ENCODE peak calls at places on chromosomes 2 and 18, in five cellular contexts. F, U, G, M and Z are unnamed samples.

GRCh38 chr2:214671330-214671850 is 138.1 kb downstream of the BARD1 start:
- DNase-seq in G (no peak), U (no peak), M (no peak), F (no peak), Z (no peak)

GRCh38 chr2:178377046-178377445 is 73.9 kb downstream of the PRKRA start:
- DNase-seq in G (no peak), U (no peak), F (no peak), M (no peak), Z (no peak)

GRCh38 chr2:81481242-81481993 is 1176.9 kb upstream of the LRRTM1 start:
- DNase-seq in M (no peak), G (no peak), F (no peak), U (no peak), Z (no peak)

GRCh38 chr2:207969249-207969648 is 56.1 kb downstream of the PLEKHM3 start:
- DNase-seq in G (no peak), F (no peak), U (no peak), M (no peak), Z (no peak)

GRCh38 chr18:10100236-10100635 is 186.4 kb downstream of the VAPA start:
- DNase-seq in U (no peak), F (no peak), M (no peak), G (no peak), Z (no peak)

GRCh38 chr18:46899274-46899948 is 17.9 kb downstream of the PIAS2 start:
- DNase-seq in U (no peak), F (no peak), M (no peak), G (no peak), Z (no peak)

GRCh38 chr2:126657146-126657635 is 1.2 kb downstream of the GYPC start:
- DNase-seq in M (no peak), U (peak), F (no peak), G (peak), Z (peak)

GRCh38 chr2:48391576-48391975 is 138.4 kb upstream of the STON1 start:
- DNase-seq in G (no peak), F (no peak), U (no peak), M (no peak), Z (no peak)

GRCh38 chr18:61743775-61744531 is 148.9 kb downstream of the RNF152 start:
- DNase-seq in F (no peak), G (peak), U (peak), M (no peak), Z (no peak)

GRCh38 chr2:7837232-7837760 is 844.6 kb upstream of the ID2 start:
- DNase-seq in M (no peak), G (no peak), F (no peak), U (no peak), Z (no peak)

GRCh38 chr2:70828115-70828514 is 7.5 kb downstream of the CD207 start:
- DNase-seq in G (no peak), F (no peak), U (no peak), M (no peak), Z (no peak)

GRCh38 chr2:102264952-102265351 is 46.4 kb upstream of the IL1RL1 start:
- DNase-seq in M (no peak), U (no peak), F (no peak), G (no peak), Z (no peak)

GRCh38 chr2:203437516-203437915 is 97.6 kb downstream of the RAPH1 start:
- DNase-seq in U (no peak), G (peak), F (no peak), M (no peak), Z (no peak)

GRCh38 chr18:79528846-79529245 is 133.1 kb downstream of the NFATC1 start:
- DNase-seq in M (no peak), G (peak), U (peak), F (peak), Z (no peak)

GRCh38 chr2:62381672-62382071 is 124.3 kb downstream of the TMEM17 start:
- DNase-seq in U (no peak), F (no peak), G (no peak), M (no peak), Z (no peak)

GRCh38 chr2:11018651-11019185 is 107.0 kb downstream of the KCNF1 start:
- DNase-seq in U (peak), G (no peak), M (no peak), F (no peak), Z (no peak)

GRCh38 chr2:22329097-22329716 is 1055.8 kb upstream of the KLHL29 start:
- DNase-seq in M (no peak), U (no peak), F (no peak), G (no peak), Z (no peak)

GRCh38 chr2:162574615-162575452 is 230.9 kb downstream of the GCA start:
- DNase-seq in U (no peak), F (no peak), M (no peak), G (no peak), Z (no peak)

GRCh38 chr2:226655871-226656270 is 143.7 kb downstream of the IRS1 start:
- DNase-seq in M (no peak), U (no peak), F (no peak), G (peak), Z (no peak)

GRCh38 chr2:64586054-64586453 is 61.9 kb downstream of the AFTPH start:
- DNase-seq in F (no peak), G (no peak), M (no peak), U (no peak), Z (no peak)

GRCh38 chr18:57561728-57562423 is 24.6 kb downstream of the FECH start:
- DNase-seq in U (no peak), F (peak), G (peak), M (no peak), Z (no peak)

GRCh38 chr2:3284657-3285630 is 92.7 kb downstream of the EIPR1 start:
- DNase-seq in G (no peak), M (no peak), U (no peak), F (no peak), Z (no peak)

GRCh38 chr2:35538796-35539195 is 816.8 kb upstream of the CRIM1 start:
- DNase-seq in U (no peak), M (no peak), G (no peak), F (no peak), Z (no peak)

GRCh38 chr2:239328306-239329191 is 72.3 kb downstream of the HDAC4 start:
- DNase-seq in M (no peak), U (peak), F (no peak), G (peak), Z (no peak)

GRCh38 chr2:173924285-173924684 is 40.9 kb downstream of the SP3 start:
- DNase-seq in G (no peak), U (no peak), F (no peak), M (no peak), Z (no peak)

GRCh38 chr2:25479761-25480160 is 138.0 kb upstream of the DNMT3A start:
- DNase-seq in G (no peak), F (no peak), M (no peak), U (no peak), Z (no peak)

GRCh38 chr2:85684806-85685205 is 9.4 kb upstream of the GNLY start:
- DNase-seq in F (no peak), G (no peak), U (no peak), M (peak), Z (no peak)

GRCh38 chr18:12599543-12599942 is 58.4 kb downstream of the SPIRE1 start:
- DNase-seq in U (no peak), F (peak), M (no peak), G (peak), Z (no peak)

GRCh38 chr2:171514908-171515582 is 7.2 kb upstream of the CYBRD1 start:
- DNase-seq in G (no peak), U (no peak), F (no peak), M (no peak), Z (no peak)

GRCh38 chr2:217723981-217724380 is 278.8 kb downstream of the TNS1 start:
- DNase-seq in G (no peak), U (no peak), F (no peak), M (no peak), Z (no peak)

GRCh38 chr18:54742654-54743053 is 85.6 kb upstream of the RAB27B start:
- DNase-seq in F (peak), G (peak), U (peak), M (no peak), Z (no peak)

GRCh38 chr18:42178381-42179080 is 223.5 kb downstream of the PIK3C3 start:
- DNase-seq in F (no peak), U (no peak), M (no peak), G (no peak), Z (no peak)

DNA sequence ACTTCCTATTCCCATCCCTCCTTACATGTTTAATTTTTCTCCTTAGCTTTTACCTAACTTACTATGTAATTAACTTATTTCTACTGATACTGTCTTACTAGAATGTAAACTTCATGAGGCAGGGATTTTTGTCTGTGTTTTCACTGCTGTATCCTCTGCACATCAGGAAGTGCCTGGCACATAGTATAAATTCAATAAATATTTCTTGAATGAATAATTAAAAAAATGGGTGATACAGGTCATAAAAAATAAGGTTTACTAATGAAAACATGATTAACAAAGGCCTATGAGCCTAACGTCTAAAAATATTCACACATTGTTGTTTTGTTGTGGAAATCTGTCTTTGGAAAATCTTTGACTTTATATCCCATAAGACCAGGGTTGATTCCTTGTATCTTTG is 4.5 kb downstream of the RBKS start:
- DNase-seq in M (no peak), F (no peak), G (peak), U (no peak), Z (no peak)
- H3K27ac ChIP-seq in M (no peak), F (no peak), G (peak), U (no peak), Z (no peak)

DNA sequence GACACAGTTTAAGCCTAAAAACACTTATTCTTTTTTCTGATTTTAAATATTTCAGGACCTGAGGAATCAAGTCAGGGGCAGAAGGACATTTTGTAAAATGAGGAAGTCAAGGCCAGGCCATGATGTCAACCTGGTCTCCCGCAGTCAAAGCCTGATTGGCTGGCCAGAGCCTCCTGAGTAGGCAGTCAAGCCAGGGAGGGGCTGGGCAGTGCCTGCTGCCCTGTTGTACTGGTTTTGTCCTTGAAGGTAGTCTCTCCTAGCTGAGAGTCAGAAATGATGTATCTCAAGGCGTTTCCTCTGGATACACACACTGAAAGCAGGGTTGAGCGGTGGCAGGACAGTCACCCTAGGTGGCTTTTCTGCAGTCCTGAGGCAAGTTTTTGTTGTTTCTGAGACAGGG is 19.8 kb downstream of the CCT7 start:
- DNase-seq in U (no peak), F (no peak), M (no peak), G (no peak), Z (no peak)
- H3K27ac ChIP-seq in U (no peak), F (peak), M (no peak), G (no peak), Z (no peak)

DNA sequence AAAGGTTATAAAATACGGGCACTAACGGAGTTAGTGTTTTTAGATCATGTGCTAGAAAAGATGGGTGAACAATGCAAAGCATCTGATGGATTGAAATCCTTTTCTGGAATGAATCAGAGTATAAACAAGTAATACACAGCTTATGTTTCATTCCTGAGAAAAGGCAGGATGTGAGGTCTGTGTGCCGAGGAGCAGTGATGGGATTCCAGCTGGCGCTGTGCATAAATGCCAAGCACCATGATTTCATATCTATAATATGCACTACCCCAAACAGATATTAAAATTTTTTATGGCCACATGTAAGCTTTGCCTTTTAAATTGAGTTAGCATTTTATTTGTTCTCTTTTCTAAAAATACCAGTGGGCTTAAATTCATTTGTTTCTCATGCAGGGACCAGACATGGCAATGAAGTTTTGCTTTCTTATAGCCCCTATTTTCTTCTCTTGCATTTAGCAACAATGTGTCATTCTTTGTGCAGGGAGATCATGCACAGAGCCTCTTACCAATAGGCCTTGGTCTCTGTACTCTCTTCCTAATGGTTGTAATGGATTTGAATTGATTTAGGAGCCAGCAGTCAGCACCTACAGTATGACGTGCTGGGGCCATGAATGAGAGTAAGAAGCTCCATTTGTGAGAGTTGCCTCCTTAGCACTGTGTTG is 323.9 kb downstream of the SLC8A1 start:
- DNase-seq in F (no peak), M (no peak), G (peak), U (no peak), Z (no peak)
- H3K27ac ChIP-seq in F (no peak), M (no peak), G (peak), U (no peak), Z (no peak)

GRCh38 chr2:240963065-240963375 is 35.4 kb upstream of the SNED1 start:
- DNase-seq in M (no peak), G (no peak), F (no peak), U (peak), Z (no peak)
- H3K27ac ChIP-seq in M (no peak), G (no peak), F (no peak), U (no peak), Z (no peak)

GRCh38 chr2:6644261-6644660 is 221.4 kb downstream of the CMPK2 start:
- DNase-seq in U (no peak), G (no peak), F (no peak), M (no peak), Z (no peak)

GRCh38 chr2:6645004-6645403 is 220.7 kb downstream of the CMPK2 start:
- DNase-seq in U (no peak), M (no peak), G (no peak), F (no peak), Z (no peak)

GRCh38 chr2:6642011-6642410 is 223.7 kb downstream of the CMPK2 start:
- DNase-seq in G (no peak), F (no peak), M (no peak), U (no peak), Z (peak)

GRCh38 chr2:6637329-6637728 is 228.4 kb downstream of the CMPK2 start:
- DNase-seq in U (no peak), F (no peak), M (no peak), G (no peak), Z (no peak)

DNA sequence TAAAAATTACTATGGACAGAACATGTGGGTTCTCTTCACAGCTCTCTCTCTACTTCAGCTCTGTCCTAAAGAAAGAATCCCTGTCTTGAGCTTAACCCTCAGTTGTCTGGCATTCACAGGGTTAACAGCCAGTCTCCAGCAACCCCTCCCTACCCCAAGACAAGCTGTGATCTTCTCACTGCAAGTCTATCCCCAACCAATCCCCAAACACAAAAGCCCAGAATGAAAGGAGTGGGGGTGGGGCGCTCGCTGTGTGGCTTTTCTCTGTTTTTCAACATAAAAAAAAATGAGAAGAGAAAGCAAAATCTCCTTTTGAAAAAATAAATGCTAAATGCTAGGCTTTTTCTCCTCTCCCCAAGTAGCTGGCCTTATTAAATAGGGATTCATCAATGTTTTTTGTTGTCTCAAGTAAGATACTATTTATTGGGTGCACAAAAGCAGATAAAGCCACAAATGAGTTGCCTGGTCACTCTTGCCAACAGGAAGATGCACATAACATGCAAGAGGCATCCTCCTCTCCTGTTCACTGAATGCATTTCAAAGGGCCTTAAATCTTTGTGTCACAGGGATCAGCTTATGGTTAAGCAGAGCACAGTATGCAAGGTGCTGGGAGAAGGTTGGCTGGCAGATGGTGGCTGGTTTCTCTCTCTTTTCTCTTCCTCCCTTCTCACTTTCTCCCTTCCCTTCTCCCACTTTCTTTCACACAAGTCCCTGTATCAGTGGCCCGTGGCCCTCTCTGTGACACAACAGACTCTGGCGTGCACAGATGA is 225.7 kb downstream of the CMPK2 start:
- DNase-seq in F (no peak), G (no peak), M (no peak), U (no peak), Z (no peak)
- H3K27ac ChIP-seq in F (no peak), G (no peak), M (no peak), U (no peak), Z (no peak)